ENCODE peak calls at places on chromosome 18, in five cellular contexts. One of them, this sample, is unnamed.
A peak's percentile ranks its signal among the peaks of the same experiment; 100 is the strongest.

GRCh38 chr18:61702007-61702406 is 190.8 kb downstream of the RNF152 start:
- DNase-seq in mesenchymal stem cell: no peak
- DNase-seq in neuronal stem cell: no peak
- DNase-seq in H1: no peak
- DNase-seq in trophoblast cell: no peak
- DNase-seq in this sample: no peak

GRCh38 chr18:1011342-1011741 is 106.7 kb downstream of the ADCYAP1 start:
- DNase-seq in mesenchymal stem cell: no peak
- DNase-seq in neuronal stem cell: no peak
- DNase-seq in H1: no peak
- DNase-seq in trophoblast cell: no peak
- DNase-seq in this sample: no peak

GRCh38 chr18:79853303-79853992 is 55.7 kb downstream of the KCNG2 start:
- DNase-seq in mesenchymal stem cell: no peak
- DNase-seq in neuronal stem cell: no peak
- DNase-seq in H1: no peak
- DNase-seq in trophoblast cell: no peak
- DNase-seq in this sample: no peak

GRCh38 chr18:30527226-30527625 is 515.3 kb downstream of the DSC3 start:
- DNase-seq in mesenchymal stem cell: no peak
- DNase-seq in neuronal stem cell: peak; percentile 20
- DNase-seq in H1: no peak
- DNase-seq in trophoblast cell: no peak
- DNase-seq in this sample: no peak

GRCh38 chr18:49011291-49011746 is 60.6 kb upstream of the SMAD7 start:
- DNase-seq in mesenchymal stem cell: no peak
- DNase-seq in neuronal stem cell: no peak
- DNase-seq in H1: no peak
- DNase-seq in trophoblast cell: peak; percentile 56
- DNase-seq in this sample: peak; percentile 45

GRCh38 chr18:40355701-40356100 is 1599.3 kb upstream of the PIK3C3 start:
- DNase-seq in mesenchymal stem cell: no peak
- DNase-seq in neuronal stem cell: no peak
- DNase-seq in H1: no peak
- DNase-seq in trophoblast cell: no peak
- DNase-seq in this sample: no peak

GRCh38 chr18:50194623-50195532 is at the start of gene MYO5B:
- DNase-seq in mesenchymal stem cell: no peak
- DNase-seq in neuronal stem cell: peak; percentile 58
- DNase-seq in H1: no peak
- DNase-seq in trophoblast cell: peak; percentile 85
- DNase-seq in this sample: peak; percentile 73

GRCh38 chr18:34803877-34804276 is 93.8 kb downstream of the DTNA start:
- DNase-seq in mesenchymal stem cell: no peak
- DNase-seq in neuronal stem cell: no peak
- DNase-seq in H1: no peak
- DNase-seq in trophoblast cell: no peak
- DNase-seq in this sample: no peak

GRCh38 chr18:32258558-32259204 is 68.8 kb downstream of the MEP1B start:
- DNase-seq in mesenchymal stem cell: no peak
- DNase-seq in neuronal stem cell: no peak
- DNase-seq in H1: no peak
- DNase-seq in trophoblast cell: no peak
- DNase-seq in this sample: no peak

GRCh38 chr18:30142870-30143269 is 899.7 kb downstream of the DSC3 start:
- DNase-seq in mesenchymal stem cell: no peak
- DNase-seq in neuronal stem cell: no peak
- DNase-seq in H1: no peak
- DNase-seq in trophoblast cell: no peak
- DNase-seq in this sample: no peak

GRCh38 chr18:55546873-55547704 is 40.9 kb downstream of the TCF4 start:
- DNase-seq in mesenchymal stem cell: peak; percentile 72
- DNase-seq in neuronal stem cell: no peak
- DNase-seq in H1: no peak
- DNase-seq in trophoblast cell: no peak
- DNase-seq in this sample: no peak

GRCh38 chr18:45106331-45106774 is 425.7 kb downstream of the SETBP1 start:
- DNase-seq in mesenchymal stem cell: peak; percentile 53
- DNase-seq in neuronal stem cell: no peak
- DNase-seq in H1: no peak
- DNase-seq in trophoblast cell: peak; percentile 78
- DNase-seq in this sample: no peak

GRCh38 chr18:22254088-22254487 is 84.7 kb downstream of the GATA6 start:
- DNase-seq in mesenchymal stem cell: no peak
- DNase-seq in neuronal stem cell: no peak
- DNase-seq in H1: no peak
- DNase-seq in trophoblast cell: no peak
- DNase-seq in this sample: no peak

GRCh38 chr18:30106356-30106755 is 936.2 kb downstream of the DSC3 start:
- DNase-seq in mesenchymal stem cell: no peak
- DNase-seq in neuronal stem cell: no peak
- DNase-seq in H1: no peak
- DNase-seq in trophoblast cell: no peak
- DNase-seq in this sample: no peak

GRCh38 chr18:77209587-77209986 is 40.1 kb upstream of the GALR1 start:
- DNase-seq in mesenchymal stem cell: peak; percentile 76
- DNase-seq in neuronal stem cell: no peak
- DNase-seq in H1: no peak
- DNase-seq in trophoblast cell: no peak
- DNase-seq in this sample: no peak

GRCh38 chr18:415627-416612 is 84.6 kb downstream of the COLEC12 start:
- DNase-seq in mesenchymal stem cell: peak; percentile 79
- DNase-seq in neuronal stem cell: no peak
- DNase-seq in H1: no peak
- DNase-seq in trophoblast cell: peak; percentile 66
- DNase-seq in this sample: no peak

GRCh38 chr18:48428494-48429177 is 19.5 kb upstream of the ZBTB7C start:
- DNase-seq in mesenchymal stem cell: peak; percentile 50
- DNase-seq in neuronal stem cell: no peak
- DNase-seq in H1: no peak
- DNase-seq in trophoblast cell: peak; percentile 24
- DNase-seq in this sample: no peak

GRCh38 chr18:51490417-51490816 is 292.9 kb upstream of the MEX3C start:
- DNase-seq in mesenchymal stem cell: no peak
- DNase-seq in neuronal stem cell: no peak
- DNase-seq in H1: no peak
- DNase-seq in trophoblast cell: no peak
- DNase-seq in this sample: no peak

GRCh38 chr18:48815581-48816324 is 135.0 kb downstream of the SMAD7 start:
- DNase-seq in mesenchymal stem cell: peak; percentile 65
- DNase-seq in neuronal stem cell: no peak
- DNase-seq in H1: no peak
- DNase-seq in trophoblast cell: no peak
- DNase-seq in this sample: peak; percentile 6

GRCh38 chr18:9765505-9765904 is 57.4 kb downstream of the RAB31 start:
- DNase-seq in mesenchymal stem cell: no peak
- DNase-seq in neuronal stem cell: no peak
- DNase-seq in H1: no peak
- DNase-seq in trophoblast cell: peak; percentile 85
- DNase-seq in this sample: no peak

GRCh38 chr18:36316246-36316645 is 18.7 kb downstream of the FHOD3 start:
- DNase-seq in mesenchymal stem cell: no peak
- DNase-seq in neuronal stem cell: no peak
- DNase-seq in H1: no peak
- DNase-seq in trophoblast cell: no peak
- DNase-seq in this sample: peak; percentile 17

GRCh38 chr18:77140439-77141109 is 8.0 kb upstream of the MBP start:
- DNase-seq in mesenchymal stem cell: no peak
- DNase-seq in neuronal stem cell: no peak
- DNase-seq in H1: no peak
- DNase-seq in trophoblast cell: no peak
- DNase-seq in this sample: no peak

GRCh38 chr18:8801263-8801901 is 96.0 kb downstream of the MTCL1 start:
- DNase-seq in mesenchymal stem cell: peak; percentile 94
- DNase-seq in neuronal stem cell: no peak
- DNase-seq in H1: no peak
- DNase-seq in trophoblast cell: peak; percentile 62
- DNase-seq in this sample: no peak

GRCh38 chr18:46369323-46369722 is 265.1 kb downstream of the HAUS1 start:
- DNase-seq in mesenchymal stem cell: no peak
- DNase-seq in neuronal stem cell: no peak
- DNase-seq in H1: no peak
- DNase-seq in trophoblast cell: peak; percentile 13
- DNase-seq in this sample: peak; percentile 55

GRCh38 chr18:10234912-10235439 is 219.5 kb upstream of the APCDD1 start:
- DNase-seq in mesenchymal stem cell: peak; percentile 84
- DNase-seq in neuronal stem cell: no peak
- DNase-seq in H1: no peak
- DNase-seq in trophoblast cell: no peak
- DNase-seq in this sample: no peak

GRCh38 chr18:32707153-32707552 is 65.7 kb downstream of the KLHL14 start:
- DNase-seq in mesenchymal stem cell: no peak
- DNase-seq in neuronal stem cell: no peak
- DNase-seq in H1: no peak
- DNase-seq in trophoblast cell: no peak
- DNase-seq in this sample: no peak

GRCh38 chr18:69758458-69758857 is 189.2 kb downstream of the CD226 start:
- DNase-seq in mesenchymal stem cell: no peak
- DNase-seq in neuronal stem cell: no peak
- DNase-seq in H1: no peak
- DNase-seq in trophoblast cell: no peak
- DNase-seq in this sample: no peak

GRCh38 chr18:78603102-78603501 is 376.5 kb upstream of the SALL3 start:
- DNase-seq in mesenchymal stem cell: no peak
- DNase-seq in neuronal stem cell: no peak
- DNase-seq in H1: no peak
- DNase-seq in trophoblast cell: no peak
- DNase-seq in this sample: no peak

DNA sequence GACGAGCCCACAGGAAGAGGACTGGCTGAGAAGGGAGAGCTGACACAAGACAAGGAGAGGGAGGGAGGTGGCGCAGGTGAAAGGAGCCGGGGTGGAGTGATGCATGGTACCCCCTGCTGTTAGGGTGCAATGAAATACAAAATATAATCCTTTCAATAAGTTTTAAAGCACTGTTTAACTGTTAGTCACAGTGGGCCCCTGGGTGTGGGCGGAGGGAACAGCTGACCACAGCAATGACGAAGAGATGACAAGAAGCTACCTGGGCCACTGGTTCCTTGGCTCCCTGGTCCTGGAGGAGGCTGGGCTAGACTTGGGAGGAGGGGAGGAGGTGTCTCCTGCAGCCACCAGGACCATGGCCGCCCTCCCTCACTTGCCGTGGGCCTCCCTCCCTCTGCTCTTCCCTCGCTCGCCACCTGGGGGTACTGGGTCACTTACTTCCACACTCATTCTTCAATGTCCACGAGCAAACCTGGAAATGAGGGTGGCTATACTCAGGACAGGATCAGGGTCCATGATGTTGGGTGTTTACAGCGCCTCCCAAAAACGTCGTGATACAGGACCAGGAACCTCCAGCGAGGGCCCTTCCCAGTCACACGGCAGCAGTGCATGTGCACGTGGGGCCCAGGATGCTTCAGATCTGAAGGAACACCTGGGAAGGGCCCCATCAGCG is 196.1 kb downstream of the ANKRD30B start:
- DNase-seq in mesenchymal stem cell: no peak
- DNase-seq in neuronal stem cell: no peak
- DNase-seq in H1: no peak
- DNase-seq in trophoblast cell: no peak
- DNase-seq in this sample: no peak
- H2BK12ac ChIP-seq in mesenchymal stem cell: no peak overlapping the region
- H2BK12ac ChIP-seq in neuronal stem cell: no peak overlapping the region
- H2BK12ac ChIP-seq in H1: no peak overlapping the region
- H2BK12ac ChIP-seq in trophoblast cell: no peak overlapping the region
- H2BK12ac ChIP-seq in this sample: no peak overlapping the region

GRCh38 chr18:24810561-24810960 is 350.1 kb downstream of the HRH4 start:
- DNase-seq in mesenchymal stem cell: no peak
- DNase-seq in neuronal stem cell: no peak
- DNase-seq in H1: no peak
- DNase-seq in trophoblast cell: no peak
- DNase-seq in this sample: no peak
- H2BK12ac ChIP-seq in mesenchymal stem cell: no peak overlapping the region
- H2BK12ac ChIP-seq in neuronal stem cell: no peak overlapping the region
- H2BK12ac ChIP-seq in H1: no peak overlapping the region
- H2BK12ac ChIP-seq in trophoblast cell: no peak overlapping the region
- H2BK12ac ChIP-seq in this sample: no peak overlapping the region

GRCh38 chr18:7370375-7370774 is 139.5 kb downstream of the LRRC30 start:
- DNase-seq in mesenchymal stem cell: no peak
- DNase-seq in neuronal stem cell: no peak
- DNase-seq in H1: no peak
- DNase-seq in trophoblast cell: no peak
- DNase-seq in this sample: no peak
- H2BK12ac ChIP-seq in mesenchymal stem cell: no peak overlapping the region
- H2BK12ac ChIP-seq in neuronal stem cell: no peak overlapping the region
- H2BK12ac ChIP-seq in H1: no peak overlapping the region
- H2BK12ac ChIP-seq in trophoblast cell: no peak overlapping the region
- H2BK12ac ChIP-seq in this sample: no peak overlapping the region

DNA sequence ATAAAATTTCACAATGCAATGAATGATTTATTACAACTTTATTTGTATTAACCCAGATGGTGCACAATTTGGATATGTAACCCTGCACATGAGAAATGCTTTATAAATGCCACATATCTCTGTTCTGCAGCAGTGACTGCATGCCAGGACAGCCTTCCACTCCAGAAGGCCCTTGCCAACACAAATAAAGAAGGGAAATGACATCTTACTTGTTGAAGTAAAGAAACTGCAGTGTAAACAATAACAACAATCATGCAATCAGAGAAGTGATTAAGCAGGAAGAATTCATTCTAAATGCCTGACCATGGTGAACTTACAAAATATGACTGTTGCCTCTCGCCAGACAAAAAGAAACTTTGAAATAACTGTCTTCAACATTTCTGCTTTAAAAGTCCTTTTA is 129.9 kb upstream of the CHST9 start:
- DNase-seq in mesenchymal stem cell: peak; percentile 0
- DNase-seq in neuronal stem cell: no peak
- DNase-seq in H1: no peak
- DNase-seq in trophoblast cell: no peak
- DNase-seq in this sample: no peak
- H2BK12ac ChIP-seq in mesenchymal stem cell: no peak overlapping the region
- H2BK12ac ChIP-seq in neuronal stem cell: no peak overlapping the region
- H2BK12ac ChIP-seq in H1: no peak overlapping the region
- H2BK12ac ChIP-seq in trophoblast cell: no peak overlapping the region
- H2BK12ac ChIP-seq in this sample: no peak overlapping the region

This sample was measured in H9.